ENCODE peak calls at places on chromosomes 12 and 14, in nine cellular contexts. Q is lower lobe of right lung; U is GDM1; A is activated CD8-positive, alpha-beta memory T cell treated with anti-CD3 and anti-CD28 coated beads for 24 hours; W is ovary; D is fibroblast of the aortic adventitia; B is GM18507; T is fibroblast of pulmonary artery; I is GM12891. L is an unnamed sample.

GRCh38 chr12:110819646-110820045 is 27.1 kb upstream of the CCDC63 start:
- DNase-seq in Q (no peak), U (no peak), A (no peak), W (no peak), D (no peak), B (no peak), T (no peak), I (no peak), L (no peak)

GRCh38 chr12:57845478-57846284 is 848 bp downstream of the CTDSP2 start:
- DNase-seq in Q (peak), U (peak), A (peak), W (peak), D (peak), B (no peak), T (peak), I (peak), L (peak)

GRCh38 chr12:127923501-127923900 is 343.5 kb upstream of the TMEM132C start:
- DNase-seq in Q (no peak), U (no peak), A (no peak), W (no peak), D (no peak), B (no peak), T (no peak), I (no peak), L (no peak)

GRCh38 chr12:4270016-4270669 is 3.4 kb upstream of the CCND2 start:
- DNase-seq in Q (no peak), U (no peak), A (peak), W (no peak), D (no peak), B (no peak), T (no peak), I (no peak), L (peak)

GRCh38 chr12:27213304-27213703 is 30.8 kb upstream of the STK38L start:
- DNase-seq in Q (no peak), U (no peak), A (no peak), W (no peak), D (no peak), B (no peak), T (no peak), I (no peak), L (no peak)

GRCh38 chr14:92323031-92323915 is at the start of gene SLC24A4:
- DNase-seq in Q (no peak), U (no peak), A (peak), W (no peak), D (no peak), B (no peak), T (no peak), I (peak), L (no peak)

GRCh38 chr12:12715459-12716150 is 1.6 kb upstream of the CDKN1B start:
- DNase-seq in Q (no peak), U (peak), A (peak), W (no peak), D (no peak), B (no peak), T (no peak), I (no peak), L (peak)

GRCh38 chr12:76020281-76020680 is 11.3 kb downstream of the PHLDA1 start:
- DNase-seq in Q (peak), U (peak), A (peak), W (peak), D (peak), B (no peak), T (peak), I (no peak), L (no peak)

GRCh38 chr14:57189070-57189469 is 79.6 kb downstream of the EXOC5 start:
- DNase-seq in Q (no peak), U (no peak), A (no peak), W (no peak), D (peak), B (no peak), T (peak), I (no peak), L (no peak)

GRCh38 chr14:92573761-92574498 is 60.3 kb downstream of the RIN3 start:
- DNase-seq in Q (no peak), U (no peak), A (no peak), W (no peak), D (no peak), B (no peak), T (no peak), I (no peak), L (no peak)

GRCh38 chr12:42854208-42854607 is 264.7 kb upstream of the PRICKLE1 start:
- DNase-seq in Q (no peak), U (no peak), A (no peak), W (no peak), D (peak), B (no peak), T (peak), I (no peak), L (no peak)

GRCh38 chr12:26119391-26119981 is 5.4 kb downstream of the BHLHE41 start:
- DNase-seq in Q (no peak), U (peak), A (no peak), W (no peak), D (peak), B (no peak), T (peak), I (no peak), L (peak)

GRCh38 chr14:99460793-99461192 is 19.9 kb downstream of the SETD3 start:
- DNase-seq in Q (no peak), U (no peak), A (no peak), W (no peak), D (no peak), B (no peak), T (no peak), I (no peak), L (no peak)

GRCh38 chr12:132557291-132557968 is 53.0 kb downstream of the LRCOL1 start:
- DNase-seq in Q (no peak), U (no peak), A (no peak), W (no peak), D (no peak), B (no peak), T (no peak), I (no peak), L (no peak)

GRCh38 chr12:69991683-69992297 is 166.8 kb downstream of the MYRFL start:
- DNase-seq in Q (no peak), U (no peak), A (no peak), W (no peak), D (no peak), B (no peak), T (no peak), I (no peak), L (no peak)

GRCh38 chr12:114408881-114409795 is 3.2 kb upstream of the TBX5 start:
- DNase-seq in Q (no peak), U (no peak), A (no peak), W (no peak), D (peak), B (no peak), T (peak), I (no peak), L (no peak)

GRCh38 chr14:88829685-88830302 is 5.3 kb downstream of the TTC8 start:
- DNase-seq in Q (no peak), U (no peak), A (no peak), W (no peak), D (no peak), B (no peak), T (no peak), I (no peak), L (no peak)

L was measured in memory B cell.